ENCODE peak calls at places on chromosomes 7 and 10, in five cellular contexts. G, Y, N, D and T are unnamed samples.
A peak's percentile ranks its signal among the peaks of the same experiment; 100 is the strongest.

GRCh38 chr10:93475871-93476270 is 6.3 kb downstream of the MYOF start:
- DNase-seq in G (no peak), Y (no peak), N (no peak), D (no peak), T (no peak)

GRCh38 chr7:38798552-38799267 is 110.3 kb downstream of the VPS41 start:
- DNase-seq in G (no peak), Y (no peak), N (no peak), D (no peak), T (no peak)

GRCh38 chr10:10564081-10564480 is 453.6 kb upstream of the CELF2 start:
- DNase-seq in G (peak; percentile 87), Y (no peak), N (no peak), D (no peak), T (no peak)

GRCh38 chr7:131327049-131327625 is 539 bp upstream of the MKLN1 start:
- DNase-seq in G (peak; percentile 87), Y (no peak), N (no peak), D (peak; percentile 42), T (no peak)

GRCh38 chr10:124890225-124890624 is 51.7 kb upstream of the ZRANB1 start:
- DNase-seq in G (peak; percentile 59), Y (no peak), N (no peak), D (no peak), T (no peak)

GRCh38 chr7:106522691-106523090 is 138.3 kb downstream of the CCDC71L start:
- DNase-seq in G (no peak), Y (no peak), N (no peak), D (no peak), T (no peak)

GRCh38 chr7:28802450-28802849 is 155.7 kb downstream of the TRIL start:
- DNase-seq in G (no peak), Y (no peak), N (no peak), D (no peak), T (no peak)

GRCh38 chr7:100441641-100442535 is 5.6 kb upstream of the PPP1R35 start:
- DNase-seq in G (peak; percentile 65), Y (no peak), N (no peak), D (no peak), T (no peak)

GRCh38 chr7:45136106-45137060 is 21.2 kb upstream of the RAMP3 start:
- DNase-seq in G (no peak), Y (no peak), N (no peak), D (peak; percentile 84), T (no peak)

GRCh38 chr10:99450624-99451498 is 20.4 kb upstream of the GOT1 start:
- DNase-seq in G (no peak), Y (no peak), N (no peak), D (no peak), T (no peak)

GRCh38 chr10:74753295-74754211 is 72.8 kb upstream of the KAT6B start:
- DNase-seq in G (peak; percentile 83), Y (no peak), N (no peak), D (no peak), T (no peak)

GRCh38 chr7:110386914-110387313 is 704.0 kb upstream of the LRRN3 start:
- DNase-seq in G (no peak), Y (peak; percentile 95), N (no peak), D (no peak), T (no peak)

GRCh38 chr7:155576416-155576815 is 30.1 kb upstream of the CNPY1 start:
- DNase-seq in G (no peak), Y (no peak), N (peak; percentile 7), D (no peak), T (no peak)

GRCh38 chr7:29604052-29604451 is 40.4 kb downstream of the PRR15 start:
- DNase-seq in G (no peak), Y (no peak), N (no peak), D (no peak), T (no peak)

GRCh38 chr7:75969704-75970498 is 24.5 kb downstream of the TMEM120A start:
- DNase-seq in G (no peak), Y (no peak), N (no peak), D (no peak), T (no peak)

GRCh38 chr10:114266521-114266920 is 27.5 kb downstream of the VWA2 start:
- DNase-seq in G (no peak), Y (no peak), N (no peak), D (no peak), T (no peak)

GRCh38 chr7:129781856-129782256 is 170.3 kb downstream of the NRF1 start:
- DNase-seq in G (no peak), Y (no peak), N (no peak), D (no peak), T (no peak)

GRCh38 chr7:6306471-6306870 is 34.0 kb upstream of the CYTH3 start:
- DNase-seq in G (no peak), Y (peak; percentile 73), N (no peak), D (no peak), T (no peak)

GRCh38 chr7:105187302-105188169 is 173.5 kb downstream of the KMT2E start:
- DNase-seq in G (no peak), Y (no peak), N (no peak), D (peak; percentile 41), T (no peak)

GRCh38 chr7:192701-193536 is 548 bp downstream of the FAM20C start:
- DNase-seq in G (no peak), Y (no peak), N (no peak), D (no peak), T (no peak)

GRCh38 chr10:63700209-63700934 is 179.2 kb downstream of the REEP3 start:
- DNase-seq in G (no peak), Y (peak; percentile 94), N (no peak), D (no peak), T (no peak)

GRCh38 chr7:94374231-94374630 is 20.5 kb upstream of the COL1A2 start:
- DNase-seq in G (peak; percentile 95), Y (no peak), N (peak; percentile 79), D (no peak), T (no peak)

GRCh38 chr7:151599401-151600227 is 79.9 kb upstream of the RHEB start:
- DNase-seq in G (no peak), Y (peak; percentile 90), N (no peak), D (no peak), T (no peak)

GRCh38 chr10:87660484-87661133 is 931 bp downstream of the PAPSS2 start:
- DNase-seq in G (no peak), Y (no peak), N (peak; percentile 20), D (no peak), T (no peak)

GRCh38 chr7:91846436-91846835 is 34.1 kb downstream of the MTERF1 start:
- DNase-seq in G (no peak), Y (no peak), N (no peak), D (no peak), T (no peak)

GRCh38 chr10:33215635-33216034 is 118.8 kb downstream of the NRP1 start:
- DNase-seq in G (no peak), Y (no peak), N (no peak), D (no peak), T (no peak)

GRCh38 chr10:99593312-99593711 is 26.9 kb downstream of the SLC25A28 start:
- DNase-seq in G (peak; percentile 10), Y (no peak), N (no peak), D (no peak), T (no peak)

GRCh38 chr10:93235686-93236085 is 162.0 kb downstream of the CYP26A1 start:
- DNase-seq in G (no peak), Y (no peak), N (no peak), D (no peak), T (no peak)

GRCh38 chr10:100562008-100562672 is 26.4 kb downstream of the HIF1AN start:
- DNase-seq in G (peak; percentile 87), Y (peak; percentile 32), N (peak; percentile 38), D (peak; percentile 14), T (peak; percentile 77)

GRCh38 chr10:113167702-113168101 is 217.7 kb downstream of the TCF7L2 start:
- DNase-seq in G (no peak), Y (no peak), N (no peak), D (no peak), T (no peak)

GRCh38 chr10:91328320-91328984 is 81.7 kb upstream of the HECTD2 start:
- DNase-seq in G (no peak), Y (no peak), N (no peak), D (no peak), T (no peak)

GRCh38 chr10:124748953-124749645 is 4.9 kb upstream of the FAM53B start:
- DNase-seq in G (no peak), Y (no peak), N (no peak), D (no peak), T (no peak)

GRCh38 chr10:50431791-50432190 is 180.5 kb upstream of the ASAH2 start:
- DNase-seq in G (no peak), Y (no peak), N (no peak), D (peak; percentile 91), T (peak; percentile 79)

GRCh38 chr10:26698909-26699308 is 1.4 kb downstream of the PDSS1 start:
- DNase-seq in G (no peak), Y (no peak), N (no peak), D (no peak), T (no peak)

GRCh38 chr10:88027570-88027969 is 164.1 kb downstream of the PTEN start:
- DNase-seq in G (no peak), Y (no peak), N (no peak), D (peak; percentile 55), T (peak; percentile 21)

GRCh38 chr10:130742936-130743675 is 568.4 kb downstream of the TCERG1L start:
- DNase-seq in G (peak; percentile 68), Y (no peak), N (no peak), D (no peak), T (no peak)

DNA sequence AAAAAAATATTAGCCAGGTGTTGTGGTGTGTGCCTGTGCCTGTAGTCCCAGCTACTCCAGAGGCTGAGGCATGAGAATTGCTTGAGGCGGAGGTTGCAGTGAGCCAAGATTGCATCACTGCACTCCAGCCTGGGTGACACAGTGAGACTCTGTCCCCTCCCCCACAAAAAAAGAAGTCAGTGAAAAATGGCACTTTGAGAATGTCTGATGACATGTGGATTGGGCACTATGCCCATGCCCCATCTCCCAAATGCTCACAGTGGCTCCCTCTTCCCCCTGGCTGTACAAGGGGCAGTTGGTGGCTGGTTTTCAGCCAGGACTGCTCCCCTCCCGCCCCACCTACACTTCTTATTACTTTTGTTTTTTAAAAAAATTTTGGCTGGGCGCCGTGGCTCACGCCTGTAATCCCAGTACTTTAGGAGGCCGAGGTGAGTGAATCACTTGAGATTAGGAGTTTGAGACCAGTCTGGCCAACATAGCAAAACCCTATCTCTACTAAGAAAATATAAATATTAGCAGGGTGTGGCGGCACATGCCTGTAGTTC is 26.1 kb downstream of the IL15RA start:
- DNase-seq in G (peak; percentile 89), Y (no peak), N (peak; percentile 38), D (no peak), T (no peak)
- TF ChIP-seq CTCF in G (no peak), Y (no peak), N (no peak), D (no peak), T (no peak)

GRCh38 chr10:71242621-71243009 is 30.2 kb downstream of the UNC5B start:
- DNase-seq in G (no peak), Y (no peak), N (peak; percentile 43), D (no peak), T (no peak)
- H3K4me3 ChIP-seq in G (no peak overlapping the region), Y (no peak overlapping the region), N (no peak overlapping the region), D (no peak overlapping the region), T (no peak overlapping the region)

GRCh38 chr10:89224697-89225443 is 17.8 kb upstream of the CH25H start:
- DNase-seq in G (no peak), Y (no peak), N (peak; percentile 37), D (no peak), T (no peak)
- TF ChIP-seq CTCF in G (no peak), Y (peak; percentile 28), N (peak; percentile 63), D (no peak), T (no peak)

DNA sequence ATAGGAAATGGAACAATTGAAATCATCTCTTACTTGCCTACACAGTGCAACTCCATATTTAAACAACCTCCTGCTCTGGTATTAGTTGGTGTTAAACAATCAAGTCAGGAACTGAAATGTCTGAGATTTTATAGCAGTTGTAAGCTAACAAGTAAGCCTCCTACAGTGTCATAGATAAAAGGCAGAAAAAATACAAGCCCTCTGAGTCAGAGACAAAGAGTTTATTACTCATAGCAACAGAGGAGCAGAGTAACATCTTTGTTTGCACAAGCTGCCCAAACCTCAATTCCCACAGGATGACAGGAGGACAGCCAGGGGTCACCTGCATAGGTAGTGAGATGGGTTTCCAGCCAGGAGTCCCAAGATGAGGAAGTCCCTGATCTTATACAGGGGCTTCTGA is 280.3 kb upstream of the HGF start:
- DNase-seq in G (no peak), Y (peak; percentile 83), N (no peak), D (no peak), T (no peak)
- H3K4me3 ChIP-seq in G (no peak overlapping the region), Y (no peak overlapping the region), N (no peak overlapping the region), D (no peak overlapping the region), T (no peak overlapping the region)